ENCODE peak calls at places on chromosomes 3 and 15, in ten cellular contexts. One of them, this sample, is unnamed.

GRCh38 chr15:51051776-51052175 is 42.9 kb downstream of the TNFAIP8L3 start:
- DNase-seq in T-helper 17 cell: no peak
- DNase-seq in Daoy: peak
- DNase-seq in GDM1: no peak
- DNase-seq in RCC 7860: no peak
- DNase-seq in hypothalamus: no peak
- DNase-seq in mesothelial cell of epicardium: no peak
- DNase-seq in HEK293T: no peak
- DNase-seq in gastrocnemius medialis: peak
- DNase-seq in naive thymus-derived CD4-positive, alpha-beta T cell: no peak
- DNase-seq in this sample: no peak

GRCh38 chr3:188925376-188925775 is 246.4 kb upstream of the TPRG1 start:
- DNase-seq in T-helper 17 cell: no peak
- DNase-seq in Daoy: no peak
- DNase-seq in GDM1: no peak
- DNase-seq in RCC 7860: no peak
- DNase-seq in hypothalamus: no peak
- DNase-seq in mesothelial cell of epicardium: no peak
- DNase-seq in HEK293T: no peak
- DNase-seq in gastrocnemius medialis: no peak
- DNase-seq in naive thymus-derived CD4-positive, alpha-beta T cell: no peak
- DNase-seq in this sample: no peak

GRCh38 chr3:177751770-177752169 is 554.5 kb upstream of the TBL1XR1 start:
- DNase-seq in T-helper 17 cell: no peak
- DNase-seq in Daoy: no peak
- DNase-seq in GDM1: no peak
- DNase-seq in RCC 7860: no peak
- DNase-seq in hypothalamus: no peak
- DNase-seq in mesothelial cell of epicardium: no peak
- DNase-seq in HEK293T: no peak
- DNase-seq in gastrocnemius medialis: no peak
- DNase-seq in naive thymus-derived CD4-positive, alpha-beta T cell: no peak
- DNase-seq in this sample: no peak

GRCh38 chr15:28955686-28956421 is 70.1 kb downstream of the APBA2 start:
- DNase-seq in T-helper 17 cell: no peak
- DNase-seq in Daoy: peak
- DNase-seq in GDM1: no peak
- DNase-seq in RCC 7860: peak
- DNase-seq in hypothalamus: no peak
- DNase-seq in mesothelial cell of epicardium: no peak
- DNase-seq in HEK293T: no peak
- DNase-seq in gastrocnemius medialis: no peak
- DNase-seq in naive thymus-derived CD4-positive, alpha-beta T cell: no peak
- DNase-seq in this sample: no peak

GRCh38 chr3:3683261-3683660 is 116.0 kb upstream of the LRRN1 start:
- DNase-seq in T-helper 17 cell: no peak
- DNase-seq in Daoy: no peak
- DNase-seq in GDM1: no peak
- DNase-seq in RCC 7860: no peak
- DNase-seq in hypothalamus: no peak
- DNase-seq in mesothelial cell of epicardium: no peak
- DNase-seq in HEK293T: no peak
- DNase-seq in gastrocnemius medialis: no peak
- DNase-seq in naive thymus-derived CD4-positive, alpha-beta T cell: no peak
- DNase-seq in this sample: peak

GRCh38 chr3:21621396-21621695 is 129.7 kb downstream of the ZNF385D start:
- DNase-seq in T-helper 17 cell: no peak
- DNase-seq in Daoy: no peak
- DNase-seq in GDM1: no peak
- DNase-seq in RCC 7860: no peak
- DNase-seq in hypothalamus: no peak
- DNase-seq in mesothelial cell of epicardium: no peak
- DNase-seq in HEK293T: no peak
- DNase-seq in gastrocnemius medialis: no peak
- DNase-seq in naive thymus-derived CD4-positive, alpha-beta T cell: no peak
- DNase-seq in this sample: no peak

GRCh38 chr15:91515188-91515754 is 338.2 kb upstream of the SLCO3A1 start:
- DNase-seq in T-helper 17 cell: no peak
- DNase-seq in Daoy: peak
- DNase-seq in GDM1: peak
- DNase-seq in RCC 7860: peak
- DNase-seq in hypothalamus: no peak
- DNase-seq in mesothelial cell of epicardium: no peak
- DNase-seq in HEK293T: no peak
- DNase-seq in gastrocnemius medialis: peak
- DNase-seq in naive thymus-derived CD4-positive, alpha-beta T cell: no peak
- DNase-seq in this sample: peak

GRCh38 chr3:108006077-108006675 is 84.7 kb downstream of the CD47 start:
- DNase-seq in T-helper 17 cell: no peak
- DNase-seq in Daoy: peak
- DNase-seq in GDM1: no peak
- DNase-seq in RCC 7860: peak
- DNase-seq in hypothalamus: no peak
- DNase-seq in mesothelial cell of epicardium: no peak
- DNase-seq in HEK293T: no peak
- DNase-seq in gastrocnemius medialis: no peak
- DNase-seq in naive thymus-derived CD4-positive, alpha-beta T cell: no peak
- DNase-seq in this sample: no peak

GRCh38 chr3:57068437-57069089 is 8.1 kb downstream of the SPATA12 start:
- DNase-seq in T-helper 17 cell: no peak
- DNase-seq in Daoy: peak
- DNase-seq in GDM1: peak
- DNase-seq in RCC 7860: peak
- DNase-seq in hypothalamus: no peak
- DNase-seq in mesothelial cell of epicardium: no peak
- DNase-seq in HEK293T: no peak
- DNase-seq in gastrocnemius medialis: peak
- DNase-seq in naive thymus-derived CD4-positive, alpha-beta T cell: no peak
- DNase-seq in this sample: peak

GRCh38 chr15:52678468-52679231 is 538 bp downstream of the ATOSA start:
- DNase-seq in T-helper 17 cell: peak
- DNase-seq in Daoy: peak
- DNase-seq in GDM1: peak
- DNase-seq in RCC 7860: peak
- DNase-seq in hypothalamus: peak
- DNase-seq in mesothelial cell of epicardium: peak
- DNase-seq in HEK293T: peak
- DNase-seq in gastrocnemius medialis: peak
- DNase-seq in naive thymus-derived CD4-positive, alpha-beta T cell: peak
- DNase-seq in this sample: peak

GRCh38 chr3:171285287-171285686 is 174.9 kb downstream of the TNIK start:
- DNase-seq in T-helper 17 cell: no peak
- DNase-seq in Daoy: peak
- DNase-seq in GDM1: no peak
- DNase-seq in RCC 7860: peak
- DNase-seq in hypothalamus: no peak
- DNase-seq in mesothelial cell of epicardium: no peak
- DNase-seq in HEK293T: no peak
- DNase-seq in gastrocnemius medialis: no peak
- DNase-seq in naive thymus-derived CD4-positive, alpha-beta T cell: no peak
- DNase-seq in this sample: no peak